ENCODE peak calls at places on chromosomes 12 and 14, in four cellular contexts. G, N, A and S are unnamed samples.
A peak's percentile ranks its signal among the peaks of the same experiment; 100 is the strongest.

GRCh38 chr12:71161575-71161974 is 3.8 kb upstream of the TSPAN8 start:
- DNase-seq in G (no peak), N (no peak), A (no peak), S (peak; percentile 25)

GRCh38 chr12:10669533-10669932 is 4.3 kb downstream of the STYK1 start:
- DNase-seq in G (no peak), N (no peak), A (no peak), S (no peak)

GRCh38 chr12:90167501-90167900 is 458.9 kb upstream of the ATP2B1 start:
- DNase-seq in G (no peak), N (no peak), A (no peak), S (no peak)

GRCh38 chr14:105075364-105076295 is 10.4 kb upstream of the GPR132 start:
- DNase-seq in G (no peak), N (peak; percentile 28), A (no peak), S (no peak)

GRCh38 chr12:115320967-115321366 is 637.0 kb upstream of the TBX3 start:
- DNase-seq in G (no peak), N (no peak), A (no peak), S (no peak)

GRCh38 chr14:34356267-34356660 is 105.8 kb downstream of the SPTSSA start:
- DNase-seq in G (no peak), N (no peak), A (no peak), S (no peak)

GRCh38 chr12:50933459-50934124 is 18.8 kb upstream of the HIGD1C start:
- DNase-seq in G (no peak), N (no peak), A (no peak), S (no peak)

GRCh38 chr14:72679106-72679505 is 214.8 kb downstream of the DPF3 start:
- DNase-seq in G (no peak), N (no peak), A (no peak), S (no peak)

GRCh38 chr12:123900898-123901376 is 71.7 kb downstream of the CCDC92 start:
- DNase-seq in G (no peak), N (no peak), A (no peak), S (peak; percentile 27)

GRCh38 chr12:112907415-112908157 is 824 bp downstream of the OAS1 start:
- DNase-seq in G (no peak), N (no peak), A (no peak), S (no peak)

GRCh38 chr12:49678711-49679110 is 28.5 kb downstream of the FMNL3 start:
- DNase-seq in G (no peak), N (no peak), A (no peak), S (no peak)

GRCh38 chr12:116277393-116278258 is at the start of gene MED13L:
- DNase-seq in G (peak; percentile 84), N (peak; percentile 90), A (no peak), S (peak; percentile 94)

GRCh38 chr12:46368138-46368537 is 4.4 kb downstream of the SLC38A2 start:
- DNase-seq in G (no peak), N (no peak), A (no peak), S (no peak)

GRCh38 chr12:114403690-114404450 is 2.1 kb downstream of the TBX5 start:
- DNase-seq in G (no peak), N (no peak), A (no peak), S (no peak)

GRCh38 chr12:82176016-82176415 is 182.2 kb downstream of the CCDC59 start:
- DNase-seq in G (no peak), N (no peak), A (no peak), S (no peak)

GRCh38 chr12:113862570-113863454 is 103.3 kb downstream of the RBM19 start:
- DNase-seq in G (no peak), N (no peak), A (no peak), S (no peak)

GRCh38 chr12:47758834-47759690 is at the start of gene RAPGEF3:
- DNase-seq in G (peak; percentile 72), N (peak; percentile 54), A (no peak), S (peak; percentile 87)

GRCh38 chr14:75426332-75427125 is 1.3 kb upstream of the JDP2 start:
- DNase-seq in G (no peak), N (no peak), A (no peak), S (no peak)

GRCh38 chr14:104940526-104941150 is 16.0 kb downstream of the PLD4 start:
- DNase-seq in G (no peak), N (no peak), A (no peak), S (peak; percentile 10)

GRCh38 chr12:51948066-51948465 is 3.4 kb upstream of the ACVR1B start:
- DNase-seq in G (no peak), N (no peak), A (no peak), S (no peak)

GRCh38 chr12:39341179-39341578 is 101.7 kb downstream of the KIF21A start:
- DNase-seq in G (no peak), N (no peak), A (no peak), S (no peak)

GRCh38 chr14:60294670-60295069 is 45.6 kb downstream of the PPM1A start:
- DNase-seq in G (no peak), N (no peak), A (no peak), S (peak; percentile 68)

GRCh38 chr14:77055981-77056380 is 27.5 kb upstream of the IRF2BPL start:
- DNase-seq in G (no peak), N (no peak), A (no peak), S (no peak)

GRCh38 chr14:87813691-87814090 is 179.3 kb downstream of the GALC start:
- DNase-seq in G (no peak), N (no peak), A (no peak), S (no peak)

GRCh38 chr12:116404913-116405611 is 127.6 kb upstream of the MED13L start:
- DNase-seq in G (no peak), N (no peak), A (no peak), S (peak; percentile 37)

GRCh38 chr12:30795660-30796507 is 41.1 kb upstream of the CAPRIN2 start:
- DNase-seq in G (peak; percentile 32), N (peak; percentile 40), A (no peak), S (peak; percentile 77)

GRCh38 chr12:103676863-103677262 is 89.8 kb downstream of the STAB2 start:
- DNase-seq in G (no peak), N (no peak), A (no peak), S (no peak)

GRCh38 chr12:116382456-116382902 is 105.0 kb upstream of the MED13L start:
- DNase-seq in G (no peak), N (no peak), A (no peak), S (no peak)

GRCh38 chr14:83147006-83147405 is 1613.4 kb upstream of the SEL1L start:
- DNase-seq in G (no peak), N (no peak), A (no peak), S (no peak)

GRCh38 chr12:49200882-49201594 is 12.2 kb upstream of the TUBA1A start:
- DNase-seq in G (no peak), N (no peak), A (no peak), S (peak; percentile 84)

GRCh38 chr12:131075611-131076010 is 121.9 kb downstream of the ADGRD1 start:
- DNase-seq in G (no peak), N (no peak), A (no peak), S (no peak)

GRCh38 chr12:16608346-16608745 is 2.4 kb upstream of the LMO3 start:
- DNase-seq in G (no peak), N (no peak), A (no peak), S (no peak)

GRCh38 chr14:101761032-101761880 is at the start of gene PPP2R5C:
- DNase-seq in G (peak; percentile 85), N (peak; percentile 86), A (no peak), S (peak; percentile 75)

GRCh38 chr12:117334855-117335587 is 26.4 kb downstream of the NOS1 start:
- DNase-seq in G (no peak), N (no peak), A (no peak), S (peak; percentile 43)

GRCh38 chr12:67698711-67699603 is 50.4 kb downstream of the DYRK2 start:
- DNase-seq in G (no peak), N (peak; percentile 46), A (no peak), S (peak; percentile 53)
- H3K4me3 ChIP-seq in G (peak overlapping the region; percentile 43), N (peak overlapping the region; percentile 23), A (no peak overlapping the region), S (peak overlapping the region; percentile 14)

DNA sequence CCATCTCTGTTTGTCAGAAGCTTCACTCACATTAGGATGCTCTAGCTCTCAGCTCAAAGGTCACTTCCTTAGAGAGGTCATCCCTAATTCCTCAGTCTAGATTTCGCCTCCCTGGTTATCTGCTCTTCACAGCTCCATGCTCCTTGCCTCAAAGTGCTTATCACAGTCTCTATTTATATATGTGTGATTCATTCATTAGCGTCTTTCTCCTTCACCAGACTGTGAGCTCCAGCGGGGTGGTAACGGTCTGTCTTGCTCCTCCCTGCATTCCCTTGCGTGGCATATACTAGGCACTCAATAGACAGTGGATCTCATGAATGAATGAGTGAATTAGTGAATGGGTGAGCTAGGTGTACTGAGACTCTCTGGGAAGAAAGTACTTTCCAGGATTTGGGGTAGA is 6.9 kb downstream of the SYNDIG1L start:
- DNase-seq in G (no peak), N (no peak), A (no peak), S (no peak)
- H3K4me3 ChIP-seq in G (no peak overlapping the region), N (no peak overlapping the region), A (no peak overlapping the region), S (no peak overlapping the region)

DNA sequence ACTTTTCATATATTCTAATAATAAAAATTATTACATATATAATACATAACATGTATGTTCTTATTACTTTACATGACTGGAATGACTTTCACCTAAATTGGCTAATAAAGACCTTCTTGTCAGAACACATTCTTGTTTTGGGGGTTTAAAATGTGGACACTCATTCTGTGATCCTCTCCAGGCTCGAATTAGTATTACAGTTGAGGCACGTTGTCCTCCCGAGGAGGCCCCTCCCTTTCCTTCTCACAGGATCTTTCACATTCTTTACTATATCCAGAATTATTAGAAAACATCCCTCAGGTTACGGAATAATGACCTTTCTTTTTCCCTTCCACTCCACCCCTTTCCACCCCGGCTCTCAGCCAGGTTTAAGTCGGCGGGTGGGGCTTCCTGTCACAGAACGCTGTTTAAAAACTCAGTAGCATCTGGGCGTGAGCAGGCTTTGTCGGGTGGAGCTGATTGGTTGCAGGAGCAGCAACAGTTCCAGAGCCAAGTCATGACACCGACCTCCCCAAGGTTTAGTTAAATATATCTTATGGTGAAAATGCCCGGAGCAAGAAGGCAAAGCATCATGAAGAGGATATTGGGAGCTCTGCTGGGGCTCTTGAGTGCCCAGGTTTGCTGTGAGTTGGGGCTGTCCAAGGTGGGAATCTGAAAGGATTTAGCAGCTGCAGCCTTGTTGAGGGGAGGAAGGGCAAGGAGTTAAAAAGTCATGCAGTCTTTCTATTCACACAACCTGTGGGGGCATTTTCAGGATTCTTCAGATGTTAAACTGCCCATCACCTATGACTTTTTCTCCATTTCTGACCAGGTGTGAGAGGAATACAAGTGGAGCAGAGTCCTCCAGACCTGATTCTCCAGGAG is 396.7 kb upstream of the OR4E1 start:
- DNase-seq in G (peak; percentile 14), N (peak; percentile 24), A (no peak), S (no peak)
- H3K4me3 ChIP-seq in G (peak overlapping the region; percentile 70), N (peak overlapping the region; percentile 69), A (no peak overlapping the region), S (no peak overlapping the region)

GRCh38 chr12:14979468-14979867 is 6.6 kb downstream of the PDE6H start:
- DNase-seq in G (no peak), N (no peak), A (no peak), S (no peak)
- H3K4me3 ChIP-seq in G (no peak overlapping the region), N (no peak overlapping the region), A (no peak overlapping the region), S (no peak overlapping the region)

GRCh38 chr14:92653162-92653651 is 95.2 kb downstream of the LGMN start:
- DNase-seq in G (no peak), N (no peak), A (no peak), S (no peak)
- H3K4me3 ChIP-seq in G (peak overlapping the region; percentile 63), N (peak overlapping the region; percentile 91), A (no peak overlapping the region), S (no peak overlapping the region)

GRCh38 chr12:54160807-54161480 is 27.8 kb downstream of the SMUG1 start:
- DNase-seq in G (no peak), N (no peak), A (no peak), S (no peak)
- H3K4me3 ChIP-seq in G (no peak overlapping the region), N (no peak overlapping the region), A (no peak overlapping the region), S (no peak overlapping the region)